ENCODE peak calls at places on chromosomes 2 and 18, in nine cellular contexts. P, W, E, I, N, C, J, R and D are unnamed samples.
A peak's percentile ranks its signal among the peaks of the same experiment; 100 is the strongest.

GRCh38 chr2:239814136-239814916 is 210.8 kb downstream of the NDUFA10 start:
- DNase-seq in R (no peak), P (no peak), N (no peak), C (no peak), W (no peak), I (no peak), J (no peak), E (peak; percentile 7), D (no peak)

GRCh38 chr18:28791101-28791500 is 614.2 kb upstream of the CDH2 start:
- DNase-seq in P (no peak), W (no peak), E (no peak), C (no peak), N (no peak), J (no peak), I (no peak), R (no peak), D (no peak)

GRCh38 chr2:119645173-119645846 is 33.7 kb upstream of the TMEM177 start:
- DNase-seq in J (no peak), N (no peak), C (peak; percentile 14), E (no peak), W (no peak), P (no peak), R (no peak), I (no peak), D (no peak)

GRCh38 chr2:27736890-27737204 is 34.7 kb upstream of the MRPL33 start:
- DNase-seq in P (no peak), I (no peak), E (no peak), N (no peak), R (no peak), C (no peak), W (no peak), J (no peak), D (no peak)

GRCh38 chr2:113273031-113273551 is 5.6 kb downstream of the PAX8 start:
- DNase-seq in P (no peak), N (peak; percentile 53), E (peak; percentile 70), R (no peak), I (no peak), J (no peak), W (no peak), C (peak; percentile 61), D (no peak)

GRCh38 chr18:31206787-31207381 is 44.2 kb upstream of the DSC1 start:
- DNase-seq in E (peak; percentile 46), R (no peak), P (no peak), W (no peak), J (peak; percentile 23), I (no peak), C (peak; percentile 92), N (peak; percentile 87), D (no peak)

GRCh38 chr2:200479617-200480292 is 30.1 kb downstream of the KCTD18 start:
- DNase-seq in R (no peak), J (no peak), N (peak; percentile 88), E (no peak), I (no peak), W (no peak), P (peak; percentile 65), C (no peak), D (no peak)

GRCh38 chr2:39583781-39584180 is 81.9 kb upstream of the TMEM178A start:
- DNase-seq in P (no peak), W (no peak), N (no peak), I (no peak), C (no peak), E (no peak), J (no peak), R (no peak), D (no peak)